ENCODE peak calls at places on chromosomes 13 and 19, in four cellular contexts. A, L, D and R are unnamed samples.

GRCh38 chr19:13017306-13018036 is 22.2 kb downstream of the NFIX start:
- DNase-seq in D (no peak), A (no peak), L (no peak), R (no peak)

GRCh38 chr13:31461923-31462322 is 262.1 kb downstream of the B3GLCT start:
- DNase-seq in D (no peak), L (no peak), A (no peak), R (no peak)

GRCh38 chr19:46217476-46217875 is 12.1 kb upstream of the IGFL1 start:
- DNase-seq in L (no peak), A (no peak), D (no peak), R (no peak)

GRCh38 chr13:112182831-112183543 is 116.0 kb downstream of the SOX1 start:
- DNase-seq in D (no peak), L (no peak), A (no peak), R (no peak)

GRCh38 chr13:94546071-94546839 is 49.7 kb downstream of the TGDS start:
- DNase-seq in D (no peak), A (no peak), L (no peak), R (no peak)

GRCh38 chr13:39297664-39298171 is 259.5 kb downstream of the NHLRC3 start:
- DNase-seq in D (no peak), L (no peak), A (no peak), R (no peak)

GRCh38 chr19:16188521-16188920 is 3.3 kb downstream of the FAM32A start:
- DNase-seq in A (no peak), L (no peak), D (no peak), R (no peak)

GRCh38 chr13:105168295-105168694 is 1367.2 kb downstream of the EFNB2 start:
- DNase-seq in L (no peak), A (no peak), D (no peak), R (no peak)

GRCh38 chr13:113646921-113647340 is 11.1 kb downstream of the ATP4B start:
- DNase-seq in A (peak), L (no peak), D (no peak), R (no peak)

GRCh38 chr19:4068058-4068966 is 1.6 kb upstream of the ZBTB7A start:
- DNase-seq in D (no peak), L (no peak), A (no peak), R (no peak)